ENCODE peak calls at places on chromosomes 2 and 18, in ten cellular contexts. A is type B pancreatic cell; R is Panc1; K is stimulated activated CD8-positive, alpha-beta memory T cell treated with anti-CD3 and anti-CD28 coated beads, Interleukin-15, amount 100 ng/mL, for 48 hours; F is cardiac fibroblast; B is NCI-H774; P is foreskin fibroblast; J is GM23338; X is CD4-positive, alpha-beta memory T cell; T is GF-D8. G is an unnamed sample.

GRCh38 chr2:112204411-112204810 is 50.4 kb downstream of the ZC3H8 start:
- DNase-seq in X (no peak), P (no peak), B (no peak), R (no peak), K (no peak), T (peak; percentile 10), J (peak; percentile 35), A (no peak), F (peak; percentile 30), G (no peak)

GRCh38 chr2:96091711-96092579 is 24.4 kb downstream of the ADRA2B start:
- DNase-seq in B (no peak), F (no peak), J (peak; percentile 57), K (no peak), R (no peak), A (no peak), T (no peak), P (no peak), X (peak; percentile 24), G (no peak)

GRCh38 chr2:218002103-218002502 is 692 bp downstream of the TNS1 start:
- DNase-seq in A (no peak), F (no peak), J (no peak), X (no peak), T (no peak), B (no peak), P (no peak), K (no peak), R (no peak), G (no peak)

GRCh38 chr18:58766164-58766563 is 94.9 kb downstream of the MALT1 start:
- DNase-seq in B (no peak), F (no peak), X (no peak), T (no peak), R (no peak), P (no peak), K (no peak), J (no peak), A (peak; percentile 7), G (no peak)

GRCh38 chr18:58998421-58999203 is 133.9 kb downstream of the ZNF532 start:
- DNase-seq in X (no peak), T (no peak), F (peak; percentile 86), K (no peak), J (no peak), P (peak; percentile 74), R (no peak), B (no peak), A (no peak), G (no peak)

GRCh38 chr2:86476092-86476491 is 34.9 kb downstream of the KDM3A start:
- DNase-seq in P (peak; percentile 39), B (no peak), A (no peak), F (peak; percentile 64), R (no peak), X (no peak), K (no peak), T (no peak), J (no peak), G (peak; percentile 39)

GRCh38 chr2:231646471-231646870 is 53.8 kb downstream of the TEX44 start:
- DNase-seq in J (peak; percentile 29), B (no peak), P (no peak), R (no peak), K (no peak), T (no peak), A (no peak), X (no peak), F (peak; percentile 42), G (no peak)

GRCh38 chr2:61660511-61661388 is 122.6 kb upstream of the XPO1 start:
- DNase-seq in J (no peak), F (peak; percentile 31), R (no peak), A (no peak), T (no peak), X (no peak), P (no peak), B (no peak), K (no peak), G (no peak)

GRCh38 chr2:218357194-218358177 is 829 bp downstream of the CATIP start:
- DNase-seq in R (no peak), T (no peak), X (no peak), B (no peak), F (no peak), K (no peak), P (no peak), A (no peak), J (no peak), G (no peak)

GRCh38 chr2:161417428-161418274 is 1.6 kb downstream of the TBR1 start:
- DNase-seq in B (no peak), F (no peak), P (no peak), X (no peak), R (no peak), K (no peak), A (no peak), T (no peak), J (no peak), G (no peak)

GRCh38 chr2:233124449-233125080 is 64.4 kb downstream of the INPP5D start:
- DNase-seq in B (no peak), A (no peak), T (no peak), P (no peak), X (no peak), J (no peak), R (no peak), K (no peak), F (no peak), G (no peak)

GRCh38 chr2:69693472-69694450 is 48.2 kb upstream of the ANXA4 start:
- DNase-seq in F (no peak), R (no peak), B (no peak), J (no peak), T (peak; percentile 98), X (peak; percentile 83), A (no peak), K (no peak), P (no peak), G (no peak)

GRCh38 chr2:71719520-71720282 is 266.3 kb downstream of the DYSF start:
- DNase-seq in B (no peak), R (no peak), J (no peak), T (no peak), F (no peak), K (no peak), P (no peak), A (no peak), X (no peak), G (no peak)

GRCh38 chr18:48490641-48491040 is 48.2 kb upstream of the CTIF start:
- DNase-seq in T (no peak), B (no peak), X (no peak), J (no peak), F (peak; percentile 77), R (no peak), P (no peak), K (no peak), A (no peak), G (no peak)

GRCh38 chr18:22223263-22223960 is 54.0 kb downstream of the GATA6 start:
- DNase-seq in X (no peak), B (peak; percentile 60), A (peak; percentile 73), F (peak; percentile 72), J (peak; percentile 36), T (no peak), R (peak; percentile 57), K (peak; percentile 16), P (peak; percentile 34), G (peak; percentile 68)

GRCh38 chr2:10332402-10333246 is 29.9 kb downstream of the HPCAL1 start:
- DNase-seq in T (peak; percentile 68), A (no peak), J (no peak), X (no peak), F (no peak), B (no peak), R (no peak), K (peak; percentile 36), P (no peak), G (no peak)

GRCh38 chr2:24105816-24106215 is 17.3 kb downstream of the PFN4 start:
- DNase-seq in T (no peak), P (no peak), B (no peak), A (no peak), X (no peak), J (no peak), K (no peak), F (peak; percentile 25), R (no peak), G (no peak)

GRCh38 chr2:142849818-142850217 is 27.6 kb upstream of the KYNU start:
- DNase-seq in T (no peak), B (no peak), K (no peak), A (no peak), F (peak; percentile 10), P (no peak), R (no peak), J (no peak), X (no peak), G (no peak)

GRCh38 chr18:3481696-3482210 is 31.8 kb downstream of the TGIF1 start:
- DNase-seq in K (no peak), A (no peak), R (no peak), B (no peak), P (no peak), T (no peak), X (no peak), J (peak; percentile 83), F (peak; percentile 69), G (peak; percentile 53)

GRCh38 chr2:63589148-63589972 is 597 bp downstream of the MDH1 start:
- DNase-seq in P (no peak), K (no peak), A (no peak), X (peak; percentile 44), F (no peak), B (no peak), R (no peak), T (no peak), J (peak; percentile 81), G (no peak)

GRCh38 chr2:105575626-105576025 is 169.1 kb upstream of the NCK2 start:
- DNase-seq in K (no peak), X (no peak), F (no peak), A (no peak), B (no peak), P (no peak), T (no peak), R (no peak), J (no peak), G (no peak)

GRCh38 chr18:49024808-49025361 is 74.1 kb upstream of the SMAD7 start:
- DNase-seq in F (no peak), J (no peak), B (no peak), A (peak; percentile 61), R (no peak), P (no peak), K (no peak), T (no peak), X (no peak), G (no peak)

GRCh38 chr2:22360735-22361374 is 1024.1 kb upstream of the KLHL29 start:
- DNase-seq in P (no peak), J (no peak), R (no peak), A (no peak), B (no peak), F (no peak), X (no peak), K (no peak), T (no peak), G (no peak)

GRCh38 chr2:71669628-71670429 is 216.5 kb downstream of the DYSF start:
- DNase-seq in A (no peak), X (no peak), F (no peak), J (no peak), B (no peak), P (no peak), T (no peak), R (no peak), K (no peak), G (no peak)

GRCh38 chr18:40313030-40313642 is 1641.9 kb upstream of the PIK3C3 start:
- DNase-seq in B (no peak), A (no peak), R (peak; percentile 4), X (no peak), J (no peak), K (no peak), P (no peak), T (no peak), F (no peak), G (no peak)

GRCh38 chr2:136916131-136916530 is 150.8 kb downstream of the THSD7B start:
- DNase-seq in K (no peak), P (no peak), T (no peak), F (no peak), R (no peak), B (no peak), X (no peak), J (no peak), A (no peak), G (no peak)

GRCh38 chr2:207256026-207256425 is 90.3 kb upstream of the KLF7 start:
- DNase-seq in F (no peak), J (no peak), K (no peak), A (no peak), B (no peak), R (no peak), T (no peak), P (no peak), X (no peak), G (no peak)

GRCh38 chr2:188346059-188346458 is 54.4 kb downstream of the GULP1 start:
- DNase-seq in P (no peak), R (no peak), A (no peak), T (no peak), J (no peak), X (no peak), B (no peak), K (no peak), F (no peak), G (no peak)

G was measured in AG08396.